ENCODE peak calls at places on chromosomes 2 and 18, in ten cellular contexts. M is NB4, X is IMR-90, F is right lobe of liver, T is esophagus squamous epithelium, V is transverse colon, N is gastrocnemius medialis, Z is ovary, A is endothelial cell of umbilical vein, S is sigmoid colon. Q is an unnamed sample.

GRCh38 chr2:30275256-30275655 is 43.9 kb downstream of the LBH start:
- DNase-seq in M (no peak), X (no peak), F (no peak), T (no peak), V (no peak), N (no peak), Z (no peak), A (no peak), S (no peak), Q (no peak)

GRCh38 chr2:164697688-164698290 is 76.5 kb upstream of the GRB14 start:
- DNase-seq in M (peak; percentile 24), X (no peak), F (no peak), T (no peak), V (no peak), N (no peak), Z (no peak), A (peak; percentile 51), S (no peak), Q (no peak)

GRCh38 chr2:28716265-28716865 is 35.3 kb upstream of the PPP1CB start:
- DNase-seq in M (peak; percentile 93), X (peak; percentile 98), F (no peak), T (no peak), V (peak; percentile 54), N (peak; percentile 71), Z (peak; percentile 31), A (peak; percentile 88), S (peak; percentile 87), Q (no peak)

GRCh38 chr2:33380001-33380609 is 96.3 kb upstream of the RASGRP3 start:
- DNase-seq in M (peak; percentile 43), X (no peak), F (no peak), T (no peak), V (no peak), N (no peak), Z (no peak), A (no peak), S (no peak), Q (no peak)

GRCh38 chr2:119332953-119333352 is 33.7 kb downstream of the C2orf76 start:
- DNase-seq in M (no peak), X (no peak), F (no peak), T (no peak), V (no peak), N (no peak), Z (no peak), A (no peak), S (no peak), Q (no peak)

GRCh38 chr18:76823166-76823539 is 796 bp downstream of the ZNF236 start:
- DNase-seq in M (no peak), X (no peak), F (peak; percentile 58), T (no peak), V (peak; percentile 20), N (no peak), Z (peak; percentile 62), A (no peak), S (no peak), Q (no peak)

GRCh38 chr18:70500748-70501147 is 211.9 kb downstream of the SOCS6 start:
- DNase-seq in M (no peak), X (no peak), F (no peak), T (no peak), V (no peak), N (no peak), Z (no peak), A (no peak), S (no peak), Q (no peak)

GRCh38 chr2:226172314-226172713 is 627.3 kb downstream of the IRS1 start:
- DNase-seq in M (no peak), X (no peak), F (no peak), T (no peak), V (no peak), N (no peak), Z (no peak), A (no peak), S (no peak), Q (no peak)

GRCh38 chr2:54636425-54637139 is 86.9 kb upstream of the EML6 start:
- DNase-seq in M (no peak), X (no peak), F (no peak), T (no peak), V (no peak), N (no peak), Z (no peak), A (no peak), S (no peak), Q (no peak)

GRCh38 chr2:229634574-229635185 is 79.7 kb downstream of the DNER start:
- DNase-seq in M (no peak), X (no peak), F (no peak), T (no peak), V (no peak), N (no peak), Z (no peak), A (no peak), S (no peak), Q (no peak)

GRCh38 chr2:47221956-47222355 is 66.8 kb upstream of the STPG4 start:
- DNase-seq in M (no peak), X (peak; percentile 47), F (no peak), T (no peak), V (no peak), N (no peak), Z (no peak), A (peak; percentile 65), S (no peak), Q (no peak)

GRCh38 chr2:155412599-155412998 is 714.1 kb downstream of the KCNJ3 start:
- DNase-seq in M (no peak), X (no peak), F (no peak), T (no peak), V (no peak), N (no peak), Z (no peak), A (no peak), S (no peak), Q (no peak)

GRCh38 chr2:167592441-167592840 is 655.0 kb downstream of the STK39 start:
- DNase-seq in M (no peak), X (no peak), F (no peak), T (no peak), V (no peak), N (no peak), Z (no peak), A (no peak), S (no peak), Q (no peak)

DNA sequence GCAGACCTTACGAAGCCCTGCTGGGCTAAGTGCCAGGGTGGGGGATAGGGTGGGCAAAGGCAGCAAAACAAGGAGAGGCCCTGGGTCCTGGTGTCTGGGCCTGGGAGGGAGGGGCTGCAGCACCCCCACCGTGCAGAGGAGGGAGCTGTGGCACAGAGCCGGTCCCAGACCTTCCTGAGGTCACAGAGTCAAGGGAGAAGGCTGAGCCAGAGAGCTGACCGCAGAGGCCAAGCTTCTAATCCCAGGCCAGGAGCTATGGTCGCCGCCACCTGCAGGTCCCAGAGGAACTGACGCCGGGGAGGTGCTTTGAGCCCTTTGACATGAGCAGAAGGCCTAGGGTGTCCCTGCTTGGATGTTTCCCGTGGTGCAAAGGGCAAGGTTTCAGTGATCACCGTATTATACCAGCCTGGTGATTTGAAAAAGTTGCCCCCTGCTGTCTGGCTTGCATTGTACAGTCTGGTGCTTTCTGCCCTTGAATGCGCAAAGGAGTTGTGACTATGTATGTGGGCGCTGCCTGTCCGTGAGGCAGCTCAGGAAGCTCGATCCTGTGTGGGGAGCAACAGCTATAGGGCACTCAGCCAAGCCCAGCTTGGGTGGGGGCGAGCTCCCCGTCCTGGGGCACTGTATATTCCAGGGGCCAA is 44.3 kb downstream of the EDAR start:
- DNase-seq in M (no peak), X (peak; percentile 4), F (no peak), T (no peak), V (no peak), N (no peak), Z (no peak), A (no peak), S (no peak), Q (no peak)
- TF ChIP-seq CTCF in M (no peak), X (no peak), F (peak; percentile 13), T (no peak), V (no peak), N (no peak), Z (no peak), A (no peak), S (no peak), Q (no peak)

DNA sequence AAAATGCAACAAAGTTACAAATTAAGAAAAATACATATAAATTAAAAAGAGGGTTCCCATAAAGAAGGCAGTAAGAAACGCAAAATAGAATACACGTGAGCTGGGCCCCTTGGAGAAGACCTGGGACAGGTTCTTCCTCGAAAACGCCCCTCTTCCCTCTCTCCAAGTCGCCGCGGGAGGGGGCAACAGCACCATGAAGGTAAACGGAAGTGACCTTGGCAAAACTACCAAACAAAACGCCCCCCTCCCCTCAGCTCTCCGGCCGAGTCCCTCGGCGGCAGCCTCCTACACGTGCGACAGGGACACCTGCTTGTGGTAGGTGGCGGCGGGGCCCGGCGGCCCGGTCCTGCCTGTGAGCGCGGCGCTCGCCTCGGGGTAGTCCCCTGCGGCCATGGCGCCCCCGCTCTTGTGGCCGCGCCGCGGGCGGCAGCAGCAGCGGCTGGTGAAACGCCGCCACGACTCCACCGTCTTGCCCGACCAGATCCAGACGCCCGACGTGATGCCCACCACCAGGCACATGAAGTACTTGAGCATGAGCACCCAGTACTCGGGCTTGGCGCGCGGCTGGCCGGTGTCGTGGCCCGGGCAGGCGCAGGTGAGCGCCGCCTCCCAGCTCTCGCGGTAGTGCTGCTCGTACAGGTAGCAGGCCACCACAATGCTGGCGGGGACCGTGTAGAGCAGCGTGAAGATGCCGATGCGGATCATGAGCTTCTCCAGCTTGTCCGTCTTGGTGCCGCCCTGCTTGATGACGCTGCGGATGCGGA is 2.8 kb downstream of the FZD5 start:
- DNase-seq in M (no peak), X (no peak), F (peak; percentile 68), T (no peak), V (peak; percentile 29), N (no peak), Z (peak; percentile 37), A (no peak), S (no peak), Q (no peak)
- H3K4me3 ChIP-seq in M (no peak overlapping the region), X (no peak overlapping the region), F (peak overlapping the region; percentile 79), T (peak overlapping the region; percentile 82), V (peak overlapping the region; percentile 16), N (no peak overlapping the region), Z (no peak overlapping the region), A (no peak overlapping the region), S (peak overlapping the region; percentile 76), Q (no peak overlapping the region)

GRCh38 chr18:61470111-61470673 is 137.0 kb downstream of the CDH20 start:
- DNase-seq in M (no peak), X (no peak), F (no peak), T (no peak), V (no peak), N (no peak), Z (no peak), A (no peak), S (no peak), Q (no peak)
- TF ChIP-seq POLR2A in M (no peak), X (no peak), F (no peak), T (no peak), V (no peak), N (no peak), Z (no peak), A (no peak), S (no peak), Q (no peak)

GRCh38 chr2:163157891-163158511 is 319.4 kb upstream of the KCNH7 start:
- DNase-seq in M (peak; percentile 16), X (peak; percentile 89), F (no peak), T (no peak), V (no peak), N (no peak), Z (no peak), A (peak; percentile 65), S (no peak), Q (no peak)

GRCh38 chr2:163155925-163156324 is 317.4 kb upstream of the KCNH7 start:
- DNase-seq in M (no peak), X (no peak), F (no peak), T (no peak), V (no peak), N (no peak), Z (no peak), A (no peak), S (no peak), Q (no peak)

GRCh38 chr2:163155279-163155883 is 316.8 kb upstream of the KCNH7 start:
- DNase-seq in M (peak; percentile 52), X (peak; percentile 35), F (no peak), T (no peak), V (no peak), N (no peak), Z (no peak), A (peak; percentile 59), S (no peak), Q (no peak)

GRCh38 chr2:163157411-163157810 is 318.8 kb upstream of the KCNH7 start:
- DNase-seq in M (no peak), X (peak; percentile 69), F (no peak), T (no peak), V (no peak), N (no peak), Z (no peak), A (no peak), S (no peak), Q (no peak)
- TF ChIP-seq CTCF in M (no peak), X (no peak), F (no peak), T (no peak), V (no peak), N (no peak), Z (no peak), A (no peak), S (no peak), Q (no peak)

Q was measured in lower leg skin.